ENCODE peak calls at places on chromosomes 6 and 20, in eight cellular contexts. A is activated T-cell treated with anti-CD3 and anti-CD28 coated beads, Interleukin-2, amount 50 U/mL, for 72 hours; V is NCI-H460; F is stimulated activated CD4-positive, alpha-beta T cell treated with anti-CD3 and anti-CD28 coated beads, TNF-alpha, amount 100 ng/mL, for 48 hours; D is MCF 10A; H is GM12891; M is aorta; W is neural crest cell. L is an unnamed sample.

GRCh38 chr6:39956951-39957350 is 22.7 kb upstream of the MOCS1 start:
- DNase-seq in V (no peak), H (no peak), D (peak; percentile 36), F (no peak), M (no peak), W (no peak), A (no peak), L (no peak)

GRCh38 chr6:37819177-37819801 is at the start of gene ZFAND3:
- DNase-seq in H (peak; percentile 85), A (peak; percentile 96), D (peak; percentile 96), M (peak; percentile 98), F (peak; percentile 90), V (peak; percentile 90), W (peak; percentile 98), L (peak; percentile 94)

GRCh38 chr6:118017301-118017854 is 110.3 kb downstream of the SLC35F1 start:
- DNase-seq in D (no peak), A (no peak), M (no peak), F (no peak), W (no peak), H (no peak), V (no peak), L (no peak)

GRCh38 chr6:42819803-42820508 is 38.1 kb downstream of the BICRAL start:
- DNase-seq in A (no peak), W (no peak), M (no peak), H (no peak), D (no peak), V (no peak), F (no peak), L (no peak)

GRCh38 chr6:38143191-38144154 is 323.9 kb downstream of the ZFAND3 start:
- DNase-seq in F (no peak), M (no peak), W (no peak), A (no peak), D (no peak), V (no peak), H (no peak), L (peak; percentile 42)

GRCh38 chr6:100202417-100203194 is 208.6 kb upstream of the MCHR2 start:
- DNase-seq in A (no peak), V (peak; percentile 43), M (no peak), F (no peak), D (peak; percentile 94), W (no peak), H (no peak), L (no peak)

GRCh38 chr6:89406157-89406556 is 5.9 kb downstream of the RRAGD start:
- DNase-seq in M (no peak), A (no peak), V (no peak), H (no peak), D (no peak), W (no peak), F (no peak), L (no peak)

GRCh38 chr6:122730775-122731386 is 48.6 kb upstream of the FABP7 start:
- DNase-seq in D (peak; percentile 63), M (no peak), V (peak; percentile 27), F (no peak), W (peak; percentile 17), A (peak; percentile 15), H (no peak), L (peak; percentile 88)

GRCh38 chr6:150987371-150987828 is 121.9 kb downstream of the MTHFD1L start:
- DNase-seq in F (peak; percentile 36), W (no peak), M (no peak), A (peak; percentile 65), D (peak; percentile 38), V (no peak), H (no peak), L (no peak)

GRCh38 chr6:168197636-168198301 is 118.8 kb upstream of the FRMD1 start:
- DNase-seq in W (no peak), D (no peak), H (no peak), A (no peak), F (no peak), V (no peak), M (no peak), L (no peak)

GRCh38 chr6:36273802-36274201 is 3.9 kb downstream of the PNPLA1 start:
- DNase-seq in V (no peak), H (no peak), M (no peak), A (no peak), W (no peak), F (no peak), D (no peak), L (no peak)

GRCh38 chr20:44166008-44166407 is 21.0 kb downstream of the JPH2 start:
- DNase-seq in F (no peak), W (no peak), M (no peak), H (no peak), D (no peak), A (no peak), V (no peak), L (no peak)

L was measured in G401.